ENCODE peak calls at places on chromosomes 2 and 18, in five cellular contexts. One of them, this sample, is unnamed.

GRCh38 chr18:33596178-33596854 is 18.3 kb downstream of the ASXL3 start:
- DNase-seq in NB4: no peak
- DNase-seq in IMR-90: peak; percentile 68
- DNase-seq in GM06990: no peak
- DNase-seq in endodermal cell: no peak
- DNase-seq in this sample: no peak

GRCh38 chr2:113342650-113343049 is 63.9 kb upstream of the PAX8 start:
- DNase-seq in GM06990: no peak
- DNase-seq in endodermal cell: no peak
- DNase-seq in NB4: peak; percentile 79
- DNase-seq in IMR-90: no peak
- DNase-seq in this sample: no peak

GRCh38 chr18:57376503-57376902 is 24.1 kb downstream of the ST8SIA3 start:
- DNase-seq in IMR-90: no peak
- DNase-seq in NB4: no peak
- DNase-seq in endodermal cell: no peak
- DNase-seq in GM06990: no peak
- DNase-seq in this sample: no peak

GRCh38 chr18:40365526-40365925 is 1589.5 kb upstream of the PIK3C3 start:
- DNase-seq in IMR-90: no peak
- DNase-seq in NB4: peak; percentile 43
- DNase-seq in endodermal cell: no peak
- DNase-seq in GM06990: no peak
- DNase-seq in this sample: no peak

GRCh38 chr18:75305984-75306383 is 95.4 kb downstream of the TSHZ1 start:
- DNase-seq in endodermal cell: no peak
- DNase-seq in IMR-90: no peak
- DNase-seq in GM06990: no peak
- DNase-seq in NB4: no peak
- DNase-seq in this sample: no peak

GRCh38 chr18:63095768-63096167 is 223.8 kb downstream of the BCL2 start:
- DNase-seq in IMR-90: no peak
- DNase-seq in GM06990: no peak
- DNase-seq in endodermal cell: no peak
- DNase-seq in NB4: no peak
- DNase-seq in this sample: no peak

GRCh38 chr2:53600835-53601234 is 166.8 kb upstream of the CHAC2 start:
- DNase-seq in GM06990: no peak
- DNase-seq in NB4: no peak
- DNase-seq in IMR-90: no peak
- DNase-seq in endodermal cell: no peak
- DNase-seq in this sample: no peak

GRCh38 chr2:181104512-181105121 is 124.2 kb downstream of the UBE2E3 start:
- DNase-seq in GM06990: no peak
- DNase-seq in IMR-90: peak; percentile 76
- DNase-seq in endodermal cell: no peak
- DNase-seq in NB4: peak; percentile 73
- DNase-seq in this sample: no peak

GRCh38 chr2:170180031-170180566 is 2.2 kb downstream of the MYO3B start:
- DNase-seq in IMR-90: no peak
- DNase-seq in GM06990: peak; percentile 41
- DNase-seq in NB4: no peak
- DNase-seq in endodermal cell: no peak
- DNase-seq in this sample: peak; percentile 53

DNA sequence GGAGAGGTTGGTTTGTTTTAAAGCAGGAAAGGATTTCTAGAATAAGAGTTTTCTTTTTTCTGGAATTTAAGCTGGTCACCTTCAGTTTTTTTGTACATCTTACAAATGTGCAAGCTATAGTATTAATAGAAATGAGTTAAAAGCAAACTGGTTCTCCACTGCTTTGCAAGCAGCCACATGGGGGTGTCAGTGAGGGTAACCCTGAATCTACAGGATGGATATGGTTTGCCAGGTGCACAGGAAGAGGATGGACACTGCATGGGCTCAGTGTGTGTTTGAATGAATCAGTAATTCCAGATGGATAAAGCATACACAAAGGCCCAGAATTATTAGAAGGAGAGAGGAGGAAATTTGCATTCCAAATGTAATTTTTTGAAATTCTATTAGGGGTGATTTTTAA is 89.0 kb downstream of the MAPRE2 start:
- DNase-seq in IMR-90: no peak
- DNase-seq in NB4: no peak
- DNase-seq in GM06990: no peak
- DNase-seq in endodermal cell: no peak
- DNase-seq in this sample: no peak
- TF ChIP-seq CTCF in IMR-90: no peak
- TF ChIP-seq CTCF in NB4: no peak
- TF ChIP-seq CTCF in GM06990: no peak
- TF ChIP-seq CTCF in endodermal cell: no peak
- TF ChIP-seq CTCF in this sample: no peak

DNA sequence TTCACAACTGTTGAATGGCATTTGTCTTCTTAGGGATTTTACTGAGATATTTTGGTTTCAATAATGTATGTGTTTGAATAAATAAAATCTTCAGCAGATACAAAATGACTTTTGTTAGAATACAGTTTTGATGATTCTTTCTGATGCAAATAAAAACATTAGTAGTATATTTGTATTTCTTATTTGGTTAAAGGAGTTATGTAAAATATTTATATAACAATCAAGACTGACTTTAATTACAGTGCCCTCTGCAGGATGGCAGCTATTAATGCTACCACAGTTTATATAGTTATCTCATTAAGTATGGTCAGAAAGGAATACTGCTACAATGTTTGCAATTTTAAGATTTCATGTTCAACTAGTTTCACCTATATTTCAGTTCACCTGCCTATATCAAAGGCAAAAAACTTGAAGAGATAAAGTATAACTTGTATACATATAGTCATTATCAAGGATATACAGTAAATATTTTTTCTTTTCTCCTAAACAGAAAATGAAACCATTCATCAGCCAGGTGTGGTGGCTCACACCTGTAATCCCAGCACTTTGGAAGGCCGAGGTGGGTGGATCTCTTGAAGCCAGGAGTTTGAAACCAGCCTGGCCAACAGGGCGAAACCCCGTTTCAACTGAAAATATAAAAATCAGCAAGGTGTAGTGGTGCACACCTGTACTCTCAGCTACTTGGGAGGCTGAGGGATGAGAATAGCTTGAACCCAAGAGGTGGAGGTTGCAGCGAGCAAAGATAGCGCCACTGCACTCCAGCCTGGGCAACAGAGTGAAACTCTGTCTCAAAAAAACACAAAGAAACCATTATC is 19.8 kb downstream of the ARL5A start:
- DNase-seq in IMR-90: peak; percentile 43
- DNase-seq in NB4: peak; percentile 27
- DNase-seq in endodermal cell: no peak
- DNase-seq in GM06990: no peak
- DNase-seq in this sample: no peak
- TF ChIP-seq CTCF in IMR-90: peak; percentile 61
- TF ChIP-seq CTCF in NB4: peak; percentile 32
- TF ChIP-seq CTCF in endodermal cell: peak; percentile 76
- TF ChIP-seq CTCF in GM06990: peak; percentile 28
- TF ChIP-seq CTCF in this sample: no peak

GRCh38 chr2:127643698-127644660 is 2.0 kb upstream of the GPR17 start:
- DNase-seq in GM06990: no peak
- DNase-seq in endodermal cell: no peak
- DNase-seq in NB4: peak; percentile 26
- DNase-seq in IMR-90: no peak
- DNase-seq in this sample: no peak
- TF ChIP-seq CTCF in GM06990: peak; percentile 7
- TF ChIP-seq CTCF in endodermal cell: peak; percentile 31
- TF ChIP-seq CTCF in NB4: peak; percentile 35
- TF ChIP-seq CTCF in IMR-90: no peak
- TF ChIP-seq CTCF in this sample: no peak

GRCh38 chr2:85148190-85148589 is 15.0 kb downstream of the TCF7L1 start:
- DNase-seq in NB4: no peak
- DNase-seq in endodermal cell: no peak
- DNase-seq in GM06990: no peak
- DNase-seq in IMR-90: no peak
- DNase-seq in this sample: no peak

GRCh38 chr2:85143463-85144082 is 10.4 kb downstream of the TCF7L1 start:
- DNase-seq in NB4: no peak
- DNase-seq in IMR-90: no peak
- DNase-seq in endodermal cell: no peak
- DNase-seq in GM06990: no peak
- DNase-seq in this sample: no peak

GRCh38 chr2:85151026-85151425 is 17.8 kb downstream of the TCF7L1 start:
- DNase-seq in endodermal cell: no peak
- DNase-seq in NB4: no peak
- DNase-seq in IMR-90: no peak
- DNase-seq in GM06990: no peak
- DNase-seq in this sample: no peak

GRCh38 chr2:85145116-85145820 is 12.1 kb downstream of the TCF7L1 start:
- DNase-seq in endodermal cell: no peak
- DNase-seq in GM06990: no peak
- DNase-seq in IMR-90: no peak
- DNase-seq in NB4: no peak
- DNase-seq in this sample: no peak
- TF ChIP-seq CTCF in endodermal cell: no peak
- TF ChIP-seq CTCF in GM06990: no peak
- TF ChIP-seq CTCF in IMR-90: no peak
- TF ChIP-seq CTCF in NB4: no peak
- TF ChIP-seq CTCF in this sample: no peak

DNA sequence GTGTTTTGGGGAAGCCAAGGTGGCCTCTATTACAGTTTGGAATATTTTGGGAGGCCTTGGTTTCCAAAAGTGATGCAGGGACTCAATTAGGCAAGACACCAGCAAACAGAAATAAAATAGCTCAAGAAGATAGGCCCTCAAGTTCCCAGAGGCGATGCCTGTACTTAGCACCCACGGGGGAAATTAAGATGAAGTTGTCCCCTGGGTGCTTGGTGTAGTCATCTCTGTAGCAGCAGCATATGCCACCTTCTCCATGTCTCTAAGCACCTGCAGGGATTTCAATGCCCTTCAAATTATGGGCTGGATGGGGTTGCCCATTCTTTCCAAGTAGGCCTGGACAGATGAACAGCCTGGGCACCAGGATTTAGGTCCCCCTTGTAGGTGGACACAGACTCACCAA is 185.0 kb downstream of the CTIF start:
- DNase-seq in endodermal cell: no peak
- DNase-seq in NB4: no peak
- DNase-seq in GM06990: no peak
- DNase-seq in IMR-90: no peak
- DNase-seq in this sample: no peak
- TF ChIP-seq CTCF in endodermal cell: no peak
- TF ChIP-seq CTCF in NB4: no peak
- TF ChIP-seq CTCF in GM06990: no peak
- TF ChIP-seq CTCF in IMR-90: no peak
- TF ChIP-seq CTCF in this sample: no peak

GRCh38 chr2:241508510-241509407 is at the start of gene STK25:
- DNase-seq in GM06990: peak; percentile 100
- DNase-seq in endodermal cell: peak; percentile 99
- DNase-seq in IMR-90: peak; percentile 98
- DNase-seq in NB4: peak; percentile 99
- DNase-seq in this sample: peak; percentile 92

GRCh38 chr2:241506793-241507429 is 1.5 kb downstream of the STK25 start:
- DNase-seq in IMR-90: no peak
- DNase-seq in GM06990: no peak
- DNase-seq in NB4: no peak
- DNase-seq in endodermal cell: no peak
- DNase-seq in this sample: no peak

GRCh38 chr2:241509408-241509784 is 1.0 kb upstream of the STK25 start:
- DNase-seq in NB4: no peak
- DNase-seq in GM06990: no peak
- DNase-seq in IMR-90: no peak
- DNase-seq in endodermal cell: no peak
- DNase-seq in this sample: no peak

GRCh38 chr2:241508240-241508509 is 209 bp downstream of the STK25 start:
- DNase-seq in endodermal cell: no peak
- DNase-seq in NB4: no peak
- DNase-seq in IMR-90: no peak
- DNase-seq in GM06990: no peak
- DNase-seq in this sample: no peak

DNA sequence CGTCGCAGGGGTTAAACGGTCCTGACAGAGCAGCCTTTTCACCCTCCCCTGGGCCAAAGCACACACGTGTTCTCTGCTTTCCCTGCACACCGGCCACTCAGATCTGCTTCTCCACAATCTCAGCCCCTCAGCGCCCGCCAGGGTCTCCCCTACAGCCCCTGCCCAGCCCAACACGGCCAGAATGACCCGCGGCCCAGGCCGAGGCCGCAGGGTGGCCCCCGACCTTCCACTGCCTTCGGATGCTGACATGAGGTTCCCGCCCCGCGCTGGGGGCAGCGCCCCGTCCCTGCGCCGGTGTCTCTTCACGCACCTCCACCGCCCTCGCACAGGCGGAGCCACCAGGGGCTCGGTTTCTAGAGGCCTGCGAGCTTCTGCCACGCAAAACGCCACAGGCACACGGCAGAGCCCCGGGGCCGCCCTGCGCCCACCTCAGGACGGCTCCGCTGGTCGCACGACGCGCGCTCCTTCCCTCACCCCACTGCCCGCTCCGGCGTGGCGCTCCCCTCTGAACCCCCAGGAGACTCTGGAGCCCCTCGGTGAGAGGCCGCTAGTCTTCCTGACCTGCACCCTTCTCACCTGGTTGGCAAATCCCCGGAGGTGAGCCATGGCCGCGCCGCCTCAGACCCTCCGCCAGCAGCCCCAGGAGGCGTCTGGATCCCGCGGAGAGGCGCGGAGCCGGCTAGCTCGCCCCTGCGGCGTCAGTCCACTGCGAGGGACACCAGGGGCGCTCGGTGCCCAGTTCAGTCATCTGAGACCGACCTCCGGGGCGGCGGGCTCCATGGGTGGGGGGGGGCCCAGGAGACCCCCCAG is 749 bp downstream of the STK25 start:
- DNase-seq in NB4: peak; percentile 68
- DNase-seq in endodermal cell: peak; percentile 81
- DNase-seq in GM06990: peak; percentile 55
- DNase-seq in IMR-90: peak; percentile 33
- DNase-seq in this sample: no peak
- TF ChIP-seq CTCF in NB4: no peak
- TF ChIP-seq CTCF in endodermal cell: peak; percentile 62
- TF ChIP-seq CTCF in GM06990: peak; percentile 11
- TF ChIP-seq CTCF in IMR-90: peak; percentile 49
- TF ChIP-seq CTCF in this sample: no peak

GRCh38 chr2:3051266-3051665 is 326.4 kb downstream of the EIPR1 start:
- DNase-seq in IMR-90: no peak
- DNase-seq in NB4: no peak
- DNase-seq in endodermal cell: peak; percentile 34
- DNase-seq in GM06990: no peak
- DNase-seq in this sample: no peak
- TF ChIP-seq CTCF in IMR-90: no peak
- TF ChIP-seq CTCF in NB4: no peak
- TF ChIP-seq CTCF in endodermal cell: no peak
- TF ChIP-seq CTCF in GM06990: no peak
- TF ChIP-seq CTCF in this sample: no peak

GRCh38 chr2:38922389-38922788 is 32.7 kb downstream of the ARHGEF33 start:
- DNase-seq in GM06990: no peak
- DNase-seq in NB4: no peak
- DNase-seq in endodermal cell: no peak
- DNase-seq in IMR-90: no peak
- DNase-seq in this sample: no peak

GRCh38 chr2:38922902-38923301 is 33.2 kb downstream of the ARHGEF33 start:
- DNase-seq in GM06990: no peak
- DNase-seq in NB4: no peak
- DNase-seq in IMR-90: no peak
- DNase-seq in endodermal cell: no peak
- DNase-seq in this sample: no peak

GRCh38 chr2:38930600-38930999 is 40.9 kb downstream of the ARHGEF33 start:
- DNase-seq in IMR-90: no peak
- DNase-seq in endodermal cell: no peak
- DNase-seq in GM06990: no peak
- DNase-seq in NB4: no peak
- DNase-seq in this sample: no peak

GRCh38 chr2:38925982-38926381 is 36.3 kb downstream of the ARHGEF33 start:
- DNase-seq in endodermal cell: peak; percentile 74
- DNase-seq in NB4: no peak
- DNase-seq in IMR-90: no peak
- DNase-seq in GM06990: no peak
- DNase-seq in this sample: no peak
- TF ChIP-seq CTCF in endodermal cell: peak; percentile 71
- TF ChIP-seq CTCF in NB4: no peak
- TF ChIP-seq CTCF in IMR-90: no peak
- TF ChIP-seq CTCF in GM06990: no peak
- TF ChIP-seq CTCF in this sample: no peak